ENCODE peak calls at places on chromosomes 4 and X, in five cellular contexts. U is heart right ventricle; F is stimulated activated CD4-positive, alpha-beta T cell treated with anti-CD3 and anti-CD28 coated beads, Interleukin-15, amount 100 ng/mL, for 1 hour; K is NCI-H82; W is activated T-cell treated with anti-CD3 and anti-CD28 coated beads, Interleukin-2, amount 50 U/mL, for 72 hours. D is an unnamed sample.

GRCh38 chrX:63511361-63511760 is 160.2 kb upstream of the SPIN4 start:
- DNase-seq in U (no peak), F (no peak), K (no peak), W (no peak), D (no peak)

GRCh38 chrX:48090123-48090522 is 18.7 kb upstream of the ZNF630 start:
- DNase-seq in U (no peak), F (no peak), K (no peak), W (no peak), D (no peak)

GRCh38 chrX:138191998-138192397 is 519.5 kb downstream of the FGF13 start:
- DNase-seq in U (no peak), F (no peak), K (peak), W (peak), D (no peak)

GRCh38 chrX:50492720-50493119 is 22.1 kb upstream of the DGKK start:
- DNase-seq in U (no peak), F (no peak), K (no peak), W (no peak), D (no peak)

GRCh38 chr4:140330311-140330900 is 43.0 kb upstream of the SCOC start:
- DNase-seq in U (no peak), F (no peak), K (peak), W (no peak), D (no peak)

GRCh38 chrX:154317391-154318000 is 21.9 kb downstream of the TKTL1 start:
- DNase-seq in U (no peak), F (no peak), K (peak), W (no peak), D (no peak)

GRCh38 chr4:91366561-91366960 is 937.2 kb upstream of the GRID2 start:
- DNase-seq in U (no peak), F (no peak), K (peak), W (no peak), D (no peak)

GRCh38 chr4:81426770-81427604 is 44.7 kb downstream of the RASGEF1B start:
- DNase-seq in U (no peak), F (no peak), K (no peak), W (no peak), D (no peak)

GRCh38 chrX:3461824-3462508 is 115.5 kb upstream of the MXRA5 start:
- DNase-seq in U (no peak), F (no peak), K (no peak), W (no peak), D (no peak)

GRCh38 chr4:145289403-145290076 is 109.2 kb upstream of the OTUD4 start:
- DNase-seq in U (no peak), F (no peak), K (no peak), W (no peak), D (no peak)

GRCh38 chrX:33053001-33053400 is 158.3 kb downstream of the DMD start:
- DNase-seq in U (no peak), F (no peak), K (no peak), W (no peak), D (no peak)

GRCh38 chrX:150680974-150681373 is 12.2 kb upstream of the MTMR1 start:
- DNase-seq in U (no peak), F (no peak), K (peak), W (no peak), D (no peak)

GRCh38 chr4:155666701-155667537 is at the start of gene GUCY1A1:
- DNase-seq in U (peak), F (no peak), K (peak), W (peak), D (peak)